ENCODE peak calls at places on chromosomes 13 and 19, in nine cellular contexts. One of them, this sample, is unnamed. For H3K36me3, the result is how much of the 10 kb centered on the place peaks cover.

GRCh38 chr19:4098493-4098892 is 25.4 kb downstream of the MAP2K2 start:
- DNase-seq in cardiac muscle cell: no peak
- DNase-seq in tibial nerve: no peak
- DNase-seq in DND-41: no peak
- DNase-seq in tibial artery: no peak
- DNase-seq in aorta: no peak
- DNase-seq in BJ: no peak
- DNase-seq in mesendoderm: no peak
- DNase-seq in adrenal gland: no peak
- DNase-seq in this sample: no peak

GRCh38 chr13:37475966-37476365 is 122.6 kb downstream of the POSTN start:
- DNase-seq in cardiac muscle cell: no peak
- DNase-seq in tibial nerve: no peak
- DNase-seq in DND-41: no peak
- DNase-seq in tibial artery: no peak
- DNase-seq in aorta: no peak
- DNase-seq in BJ: no peak
- DNase-seq in mesendoderm: no peak
- DNase-seq in adrenal gland: no peak
- DNase-seq in this sample: no peak

GRCh38 chr19:33085570-33086128 is 4.7 kb downstream of the GPATCH1 start:
- DNase-seq in cardiac muscle cell: no peak
- DNase-seq in tibial nerve: no peak
- DNase-seq in DND-41: no peak
- DNase-seq in tibial artery: no peak
- DNase-seq in aorta: no peak
- DNase-seq in BJ: no peak
- DNase-seq in mesendoderm: no peak
- DNase-seq in adrenal gland: no peak
- DNase-seq in this sample: no peak

GRCh38 chr13:101529419-101529818 is 76.9 kb downstream of the ITGBL1 start:
- DNase-seq in cardiac muscle cell: peak
- DNase-seq in tibial nerve: no peak
- DNase-seq in DND-41: no peak
- DNase-seq in tibial artery: peak
- DNase-seq in aorta: peak
- DNase-seq in BJ: peak
- DNase-seq in mesendoderm: peak
- DNase-seq in adrenal gland: no peak
- DNase-seq in this sample: peak

GRCh38 chr19:38277549-38277948 is 13.2 kb downstream of the SPINT2 start:
- DNase-seq in cardiac muscle cell: peak
- DNase-seq in tibial nerve: no peak
- DNase-seq in DND-41: no peak
- DNase-seq in tibial artery: no peak
- DNase-seq in aorta: no peak
- DNase-seq in BJ: no peak
- DNase-seq in mesendoderm: peak
- DNase-seq in adrenal gland: no peak
- DNase-seq in this sample: no peak

GRCh38 chr19:48507911-48508439 is 3.7 kb downstream of the LMTK3 start:
- DNase-seq in cardiac muscle cell: no peak
- DNase-seq in tibial nerve: no peak
- DNase-seq in DND-41: no peak
- DNase-seq in tibial artery: no peak
- DNase-seq in aorta: no peak
- DNase-seq in BJ: no peak
- DNase-seq in mesendoderm: no peak
- DNase-seq in adrenal gland: no peak
- DNase-seq in this sample: no peak

GRCh38 chr13:37418490-37418889 is 180.1 kb downstream of the POSTN start:
- DNase-seq in cardiac muscle cell: peak
- DNase-seq in tibial nerve: no peak
- DNase-seq in DND-41: no peak
- DNase-seq in tibial artery: no peak
- DNase-seq in aorta: no peak
- DNase-seq in BJ: no peak
- DNase-seq in mesendoderm: no peak
- DNase-seq in adrenal gland: no peak
- DNase-seq in this sample: no peak

GRCh38 chr19:3821156-3821555 is 35.0 kb upstream of the MATK start:
- DNase-seq in cardiac muscle cell: no peak
- DNase-seq in tibial nerve: no peak
- DNase-seq in DND-41: no peak
- DNase-seq in tibial artery: no peak
- DNase-seq in aorta: no peak
- DNase-seq in BJ: no peak
- DNase-seq in mesendoderm: no peak
- DNase-seq in adrenal gland: no peak
- DNase-seq in this sample: peak

GRCh38 chr19:29491491-29491890 is 34.3 kb upstream of the VSTM2B start:
- DNase-seq in cardiac muscle cell: no peak
- DNase-seq in tibial nerve: no peak
- DNase-seq in DND-41: no peak
- DNase-seq in tibial artery: no peak
- DNase-seq in aorta: no peak
- DNase-seq in BJ: no peak
- DNase-seq in mesendoderm: no peak
- DNase-seq in adrenal gland: no peak
- DNase-seq in this sample: no peak

GRCh38 chr19:44927746-44928145 is 13.3 kb downstream of the APOC1 start:
- DNase-seq in cardiac muscle cell: peak
- DNase-seq in tibial nerve: no peak
- DNase-seq in DND-41: no peak
- DNase-seq in tibial artery: no peak
- DNase-seq in aorta: no peak
- DNase-seq in BJ: no peak
- DNase-seq in mesendoderm: no peak
- DNase-seq in adrenal gland: no peak
- DNase-seq in this sample: peak

GRCh38 chr13:75544681-75545333 is 4.8 kb upstream of the UCHL3 start:
- DNase-seq in cardiac muscle cell: peak
- DNase-seq in tibial nerve: no peak
- DNase-seq in DND-41: no peak
- DNase-seq in tibial artery: no peak
- DNase-seq in aorta: no peak
- DNase-seq in BJ: peak
- DNase-seq in mesendoderm: no peak
- DNase-seq in adrenal gland: peak
- DNase-seq in this sample: peak

GRCh38 chr13:76886292-76887061 is at the start of gene KCTD12:
- DNase-seq in cardiac muscle cell: peak
- DNase-seq in tibial nerve: peak
- DNase-seq in DND-41: peak
- DNase-seq in tibial artery: peak
- DNase-seq in aorta: peak
- DNase-seq in BJ: no peak
- DNase-seq in mesendoderm: peak
- DNase-seq in adrenal gland: peak
- DNase-seq in this sample: peak

GRCh38 chr19:29672933-29673336 is 7.7 kb downstream of the PLEKHF1 start:
- DNase-seq in cardiac muscle cell: no peak
- DNase-seq in tibial nerve: no peak
- DNase-seq in DND-41: peak
- DNase-seq in tibial artery: no peak
- DNase-seq in aorta: no peak
- DNase-seq in BJ: no peak
- DNase-seq in mesendoderm: no peak
- DNase-seq in adrenal gland: no peak
- DNase-seq in this sample: no peak

GRCh38 chr19:29564574-29565005 is 38.8 kb downstream of the VSTM2B start:
- DNase-seq in cardiac muscle cell: no peak
- DNase-seq in tibial nerve: no peak
- DNase-seq in DND-41: no peak
- DNase-seq in tibial artery: no peak
- DNase-seq in aorta: no peak
- DNase-seq in BJ: no peak
- DNase-seq in mesendoderm: peak
- DNase-seq in adrenal gland: no peak
- DNase-seq in this sample: no peak

GRCh38 chr19:49073514-49074378 is 1.2 kb upstream of the KCNA7 start:
- DNase-seq in cardiac muscle cell: no peak
- DNase-seq in tibial nerve: no peak
- DNase-seq in DND-41: peak
- DNase-seq in tibial artery: no peak
- DNase-seq in aorta: no peak
- DNase-seq in BJ: no peak
- DNase-seq in mesendoderm: peak
- DNase-seq in adrenal gland: no peak
- DNase-seq in this sample: peak

GRCh38 chr19:5407356-5407755 is 47.9 kb upstream of the ZNRF4 start:
- DNase-seq in cardiac muscle cell: peak
- DNase-seq in tibial nerve: no peak
- DNase-seq in DND-41: no peak
- DNase-seq in tibial artery: no peak
- DNase-seq in aorta: no peak
- DNase-seq in BJ: no peak
- DNase-seq in mesendoderm: peak
- DNase-seq in adrenal gland: no peak
- DNase-seq in this sample: no peak

GRCh38 chr19:33649919-33650305 is 28.2 kb downstream of the CHST8 start:
- DNase-seq in cardiac muscle cell: no peak
- DNase-seq in tibial nerve: no peak
- DNase-seq in DND-41: no peak
- DNase-seq in tibial artery: no peak
- DNase-seq in aorta: peak
- DNase-seq in BJ: no peak
- DNase-seq in mesendoderm: no peak
- DNase-seq in adrenal gland: no peak
- DNase-seq in this sample: no peak

GRCh38 chr19:5832049-5832448 is 7.5 kb downstream of the FUT6 start:
- DNase-seq in cardiac muscle cell: no peak
- DNase-seq in tibial nerve: no peak
- DNase-seq in DND-41: no peak
- DNase-seq in tibial artery: no peak
- DNase-seq in aorta: no peak
- DNase-seq in BJ: no peak
- DNase-seq in mesendoderm: no peak
- DNase-seq in adrenal gland: no peak
- DNase-seq in this sample: no peak

GRCh38 chr13:64753606-64754005 is 2476.5 kb downstream of the PCDH9 start:
- DNase-seq in cardiac muscle cell: peak
- DNase-seq in tibial nerve: no peak
- DNase-seq in DND-41: no peak
- DNase-seq in tibial artery: no peak
- DNase-seq in aorta: no peak
- DNase-seq in BJ: peak
- DNase-seq in mesendoderm: no peak
- DNase-seq in adrenal gland: no peak
- DNase-seq in this sample: no peak

GRCh38 chr13:50369646-50370045 is 354.4 kb downstream of the KCNRG start:
- DNase-seq in cardiac muscle cell: no peak
- DNase-seq in tibial nerve: no peak
- DNase-seq in DND-41: no peak
- DNase-seq in tibial artery: no peak
- DNase-seq in aorta: no peak
- DNase-seq in BJ: no peak
- DNase-seq in mesendoderm: no peak
- DNase-seq in adrenal gland: no peak
- DNase-seq in this sample: no peak

GRCh38 chr13:50365683-50366391 is 350.6 kb downstream of the KCNRG start:
- DNase-seq in cardiac muscle cell: no peak
- DNase-seq in tibial nerve: no peak
- DNase-seq in DND-41: no peak
- DNase-seq in tibial artery: no peak
- DNase-seq in aorta: no peak
- DNase-seq in BJ: no peak
- DNase-seq in mesendoderm: no peak
- DNase-seq in adrenal gland: no peak
- DNase-seq in this sample: no peak

GRCh38 chr13:50374517-50374916 is 359.3 kb downstream of the KCNRG start:
- DNase-seq in cardiac muscle cell: no peak
- DNase-seq in tibial nerve: no peak
- DNase-seq in DND-41: no peak
- DNase-seq in tibial artery: no peak
- DNase-seq in aorta: no peak
- DNase-seq in BJ: no peak
- DNase-seq in mesendoderm: no peak
- DNase-seq in adrenal gland: no peak
- DNase-seq in this sample: no peak

GRCh38 chr13:50366488-50367174 is 351.4 kb downstream of the KCNRG start:
- DNase-seq in cardiac muscle cell: no peak
- DNase-seq in tibial nerve: no peak
- DNase-seq in DND-41: no peak
- DNase-seq in tibial artery: no peak
- DNase-seq in aorta: no peak
- DNase-seq in BJ: no peak
- DNase-seq in mesendoderm: no peak
- DNase-seq in adrenal gland: no peak
- DNase-seq in this sample: no peak

GRCh38 chr13:50370303-50370950 is 355.2 kb downstream of the KCNRG start:
- DNase-seq in cardiac muscle cell: no peak
- DNase-seq in tibial nerve: no peak
- DNase-seq in DND-41: no peak
- DNase-seq in tibial artery: no peak
- DNase-seq in aorta: no peak
- DNase-seq in BJ: no peak
- DNase-seq in mesendoderm: no peak
- DNase-seq in adrenal gland: no peak
- DNase-seq in this sample: no peak
- H3K36me3 ChIP-seq in cardiac muscle cell: under half
- H3K36me3 ChIP-seq in tibial nerve: under half
- H3K36me3 ChIP-seq in DND-41: under half
- H3K36me3 ChIP-seq in tibial artery: under half
- H3K36me3 ChIP-seq in aorta: under half
- H3K36me3 ChIP-seq in BJ: under half
- H3K36me3 ChIP-seq in mesendoderm: under half
- H3K36me3 ChIP-seq in adrenal gland: under half
- H3K36me3 ChIP-seq in this sample: under half

GRCh38 chr13:45932611-45933182 is 81.1 kb upstream of the SIAH3 start:
- DNase-seq in cardiac muscle cell: no peak
- DNase-seq in tibial nerve: no peak
- DNase-seq in DND-41: no peak
- DNase-seq in tibial artery: no peak
- DNase-seq in aorta: no peak
- DNase-seq in BJ: no peak
- DNase-seq in mesendoderm: no peak
- DNase-seq in adrenal gland: peak
- DNase-seq in this sample: no peak
- H3K4me3 ChIP-seq in cardiac muscle cell: no peak
- H3K4me3 ChIP-seq in tibial nerve: no peak
- H3K4me3 ChIP-seq in DND-41: no peak
- H3K4me3 ChIP-seq in tibial artery: no peak
- H3K4me3 ChIP-seq in aorta: no peak
- H3K4me3 ChIP-seq in BJ: no peak
- H3K4me3 ChIP-seq in mesendoderm: no peak
- H3K4me3 ChIP-seq in adrenal gland: no peak
- H3K4me3 ChIP-seq in this sample: no peak

GRCh38 chr13:31898383-31899071 is 133.0 kb upstream of the FRY start:
- DNase-seq in cardiac muscle cell: no peak
- DNase-seq in tibial nerve: no peak
- DNase-seq in DND-41: no peak
- DNase-seq in tibial artery: no peak
- DNase-seq in aorta: no peak
- DNase-seq in BJ: no peak
- DNase-seq in mesendoderm: no peak
- DNase-seq in adrenal gland: no peak
- DNase-seq in this sample: no peak
- H3K36me3 ChIP-seq in cardiac muscle cell: under half
- H3K36me3 ChIP-seq in tibial nerve: under half
- H3K36me3 ChIP-seq in DND-41: under half
- H3K36me3 ChIP-seq in tibial artery: under half
- H3K36me3 ChIP-seq in aorta: under half
- H3K36me3 ChIP-seq in BJ: under half
- H3K36me3 ChIP-seq in mesendoderm: under half
- H3K36me3 ChIP-seq in adrenal gland: under half
- H3K36me3 ChIP-seq in this sample: under half

GRCh38 chr19:9881720-9882119 is 46.6 kb downstream of the PIN1 start:
- DNase-seq in cardiac muscle cell: no peak
- DNase-seq in tibial nerve: no peak
- DNase-seq in DND-41: no peak
- DNase-seq in tibial artery: no peak
- DNase-seq in aorta: no peak
- DNase-seq in BJ: no peak
- DNase-seq in mesendoderm: no peak
- DNase-seq in adrenal gland: no peak
- DNase-seq in this sample: peak
- H3K4me3 ChIP-seq in cardiac muscle cell: no peak
- H3K4me3 ChIP-seq in tibial nerve: no peak
- H3K4me3 ChIP-seq in DND-41: no peak
- H3K4me3 ChIP-seq in tibial artery: no peak
- H3K4me3 ChIP-seq in aorta: no peak
- H3K4me3 ChIP-seq in BJ: no peak
- H3K4me3 ChIP-seq in mesendoderm: no peak
- H3K4me3 ChIP-seq in adrenal gland: no peak
- H3K4me3 ChIP-seq in this sample: no peak